ENCODE peak calls at places on chromosome 21, in four cellular contexts. R is NCI-H1930, B is HS-27A, W is lower lobe of right lung. Y is an unnamed sample.
A peak's percentile ranks its signal among the peaks of the same experiment; 100 is the strongest.

GRCh38 chr21:17513214-17514123 is 626 bp downstream of the CXADR start:
- DNase-seq in R (peak; percentile 13), B (no peak), W (peak; percentile 55), Y (no peak)

GRCh38 chr21:45074048-45074817 is at the start of gene ADARB1:
- DNase-seq in R (peak; percentile 56), B (no peak), W (peak; percentile 74), Y (no peak)

GRCh38 chr21:21373969-21374368 is 375.8 kb downstream of the NCAM2 start:
- DNase-seq in R (no peak), B (no peak), W (no peak), Y (no peak)

GRCh38 chr21:44711327-44712202 is at the start of gene TSPEAR:
- DNase-seq in R (no peak), B (no peak), W (no peak), Y (peak; percentile 3)

GRCh38 chr21:29196021-29196663 is 65.7 kb downstream of the MAP3K7CL start:
- DNase-seq in R (no peak), B (peak; percentile 89), W (peak; percentile 49), Y (no peak)

GRCh38 chr21:41817228-41817627 is 50.4 kb upstream of the RIPK4 start:
- DNase-seq in R (peak; percentile 14), B (no peak), W (no peak), Y (no peak)

GRCh38 chr21:41926068-41926806 is 27.6 kb downstream of the C2CD2 start:
- DNase-seq in R (no peak), B (no peak), W (no peak), Y (no peak)

GRCh38 chr21:15121655-15122120 is 56.9 kb upstream of the NRIP1 start:
- DNase-seq in R (no peak), B (no peak), W (peak; percentile 45), Y (no peak)

GRCh38 chr21:34743831-34744230 is 75.0 kb downstream of the CLIC6 start:
- DNase-seq in R (no peak), B (peak; percentile 69), W (no peak), Y (no peak)

GRCh38 chr21:32955307-32955937 is 70.3 kb upstream of the OLIG2 start:
- DNase-seq in R (no peak), B (no peak), W (no peak), Y (no peak)

GRCh38 chr21:37564341-37564923 is 197.9 kb downstream of the DYRK1A start:
- DNase-seq in R (peak; percentile 14), B (peak; percentile 98), W (peak; percentile 68), Y (peak; percentile 40)

GRCh38 chr21:26966360-26966977 is 419 bp downstream of the ADAMTS5 start:
- DNase-seq in R (no peak), B (no peak), W (peak; percentile 40), Y (no peak)

GRCh38 chr21:42146821-42147220 is 72.1 kb upstream of the ABCG1 start:
- DNase-seq in R (no peak), B (no peak), W (peak; percentile 38), Y (no peak)

GRCh38 chr21:14603202-14603601 is 57.1 kb upstream of the SAMSN1 start:
- DNase-seq in R (no peak), B (peak; percentile 33), W (no peak), Y (no peak)